ENCODE peak calls at places on chromosomes 11 and 22, in ten cellular contexts. One of them, this sample, is unnamed.

GRCh38 chr11:32437406-32438345 is 2.3 kb upstream of the WT1 start:
- DNase-seq in stomach: no peak
- DNase-seq in NCI-H748 treated with DMSO at 0.1 percent for 48 hours: no peak
- DNase-seq in fibroblast of pulmonary artery: no peak
- DNase-seq in ovary: peak; percentile 61
- DNase-seq in cardiac fibroblast: no peak
- DNase-seq in nucleus accumbens: no peak
- DNase-seq in breast epithelium: no peak
- DNase-seq in H7: peak; percentile 70
- DNase-seq in NCI-H1436: no peak
- DNase-seq in this sample: no peak

GRCh38 chr22:28600546-28601143 is 79.0 kb downstream of the TTC28 start:
- DNase-seq in stomach: no peak
- DNase-seq in NCI-H748 treated with DMSO at 0.1 percent for 48 hours: peak; percentile 42
- DNase-seq in fibroblast of pulmonary artery: peak; percentile 82
- DNase-seq in ovary: no peak
- DNase-seq in cardiac fibroblast: peak; percentile 79
- DNase-seq in nucleus accumbens: no peak
- DNase-seq in breast epithelium: no peak
- DNase-seq in H7: peak; percentile 10
- DNase-seq in NCI-H1436: peak; percentile 70
- DNase-seq in this sample: peak; percentile 27

GRCh38 chr22:44931077-44931540 is 78.7 kb downstream of the PHF21B start:
- DNase-seq in stomach: no peak
- DNase-seq in NCI-H748 treated with DMSO at 0.1 percent for 48 hours: no peak
- DNase-seq in fibroblast of pulmonary artery: peak; percentile 8
- DNase-seq in ovary: peak; percentile 70
- DNase-seq in cardiac fibroblast: peak; percentile 27
- DNase-seq in nucleus accumbens: no peak
- DNase-seq in breast epithelium: no peak
- DNase-seq in H7: no peak
- DNase-seq in NCI-H1436: no peak
- DNase-seq in this sample: no peak

GRCh38 chr11:122714484-122714883 is 59.0 kb downstream of the UBASH3B start:
- DNase-seq in stomach: no peak
- DNase-seq in NCI-H748 treated with DMSO at 0.1 percent for 48 hours: no peak
- DNase-seq in fibroblast of pulmonary artery: no peak
- DNase-seq in ovary: no peak
- DNase-seq in cardiac fibroblast: no peak
- DNase-seq in nucleus accumbens: no peak
- DNase-seq in breast epithelium: no peak
- DNase-seq in H7: no peak
- DNase-seq in NCI-H1436: no peak
- DNase-seq in this sample: no peak

GRCh38 chr11:844693-845644 is 2.3 kb downstream of the TSPAN4 start:
- DNase-seq in stomach: peak; percentile 77
- DNase-seq in NCI-H748 treated with DMSO at 0.1 percent for 48 hours: no peak
- DNase-seq in fibroblast of pulmonary artery: peak; percentile 96
- DNase-seq in ovary: peak; percentile 95
- DNase-seq in cardiac fibroblast: peak; percentile 99
- DNase-seq in nucleus accumbens: no peak
- DNase-seq in breast epithelium: peak; percentile 88
- DNase-seq in H7: peak; percentile 97
- DNase-seq in NCI-H1436: no peak
- DNase-seq in this sample: no peak

GRCh38 chr22:47583959-47584562 is 821.6 kb downstream of the TBC1D22A start:
- DNase-seq in stomach: no peak
- DNase-seq in NCI-H748 treated with DMSO at 0.1 percent for 48 hours: no peak
- DNase-seq in fibroblast of pulmonary artery: no peak
- DNase-seq in ovary: no peak
- DNase-seq in cardiac fibroblast: no peak
- DNase-seq in nucleus accumbens: no peak
- DNase-seq in breast epithelium: no peak
- DNase-seq in H7: no peak
- DNase-seq in NCI-H1436: no peak
- DNase-seq in this sample: no peak

GRCh38 chr11:67416416-67417335 is 1.2 kb downstream of the CARNS1 start:
- DNase-seq in stomach: peak; percentile 79
- DNase-seq in NCI-H748 treated with DMSO at 0.1 percent for 48 hours: peak; percentile 25
- DNase-seq in fibroblast of pulmonary artery: peak; percentile 41
- DNase-seq in ovary: no peak
- DNase-seq in cardiac fibroblast: peak; percentile 53
- DNase-seq in nucleus accumbens: no peak
- DNase-seq in breast epithelium: no peak
- DNase-seq in H7: no peak
- DNase-seq in NCI-H1436: peak; percentile 58
- DNase-seq in this sample: peak; percentile 78

GRCh38 chr22:32069579-32070372 is 26.7 kb downstream of the SLC5A1 start:
- DNase-seq in stomach: no peak
- DNase-seq in NCI-H748 treated with DMSO at 0.1 percent for 48 hours: no peak
- DNase-seq in fibroblast of pulmonary artery: no peak
- DNase-seq in ovary: no peak
- DNase-seq in cardiac fibroblast: no peak
- DNase-seq in nucleus accumbens: no peak
- DNase-seq in breast epithelium: no peak
- DNase-seq in H7: peak; percentile 17
- DNase-seq in NCI-H1436: no peak
- DNase-seq in this sample: no peak

GRCh38 chr11:64754919-64755662 is 4.7 kb downstream of the PYGM start:
- DNase-seq in stomach: no peak
- DNase-seq in NCI-H748 treated with DMSO at 0.1 percent for 48 hours: no peak
- DNase-seq in fibroblast of pulmonary artery: no peak
- DNase-seq in ovary: peak; percentile 13
- DNase-seq in cardiac fibroblast: no peak
- DNase-seq in nucleus accumbens: no peak
- DNase-seq in breast epithelium: peak; percentile 49
- DNase-seq in H7: no peak
- DNase-seq in NCI-H1436: no peak
- DNase-seq in this sample: no peak

GRCh38 chr11:32573228-32573627 is 10.4 kb upstream of the EIF3M start:
- DNase-seq in stomach: no peak
- DNase-seq in NCI-H748 treated with DMSO at 0.1 percent for 48 hours: no peak
- DNase-seq in fibroblast of pulmonary artery: no peak
- DNase-seq in ovary: no peak
- DNase-seq in cardiac fibroblast: no peak
- DNase-seq in nucleus accumbens: no peak
- DNase-seq in breast epithelium: no peak
- DNase-seq in H7: no peak
- DNase-seq in NCI-H1436: no peak
- DNase-seq in this sample: no peak

GRCh38 chr11:117180661-117181585 is 2.4 kb downstream of the SIDT2 start:
- DNase-seq in stomach: peak; percentile 87
- DNase-seq in NCI-H748 treated with DMSO at 0.1 percent for 48 hours: no peak
- DNase-seq in fibroblast of pulmonary artery: peak; percentile 81
- DNase-seq in ovary: peak; percentile 81
- DNase-seq in cardiac fibroblast: peak; percentile 86
- DNase-seq in nucleus accumbens: no peak
- DNase-seq in breast epithelium: peak; percentile 66
- DNase-seq in H7: peak; percentile 92
- DNase-seq in NCI-H1436: peak; percentile 60
- DNase-seq in this sample: peak; percentile 43

GRCh38 chr11:111510311-111510710 is 1.9 kb downstream of the BTG4 start:
- DNase-seq in stomach: no peak
- DNase-seq in NCI-H748 treated with DMSO at 0.1 percent for 48 hours: no peak
- DNase-seq in fibroblast of pulmonary artery: no peak
- DNase-seq in ovary: no peak
- DNase-seq in cardiac fibroblast: no peak
- DNase-seq in nucleus accumbens: no peak
- DNase-seq in breast epithelium: no peak
- DNase-seq in H7: no peak
- DNase-seq in NCI-H1436: no peak
- DNase-seq in this sample: no peak

GRCh38 chr11:36333897-36334296 is 37.8 kb downstream of the PRR5L start:
- DNase-seq in stomach: no peak
- DNase-seq in NCI-H748 treated with DMSO at 0.1 percent for 48 hours: no peak
- DNase-seq in fibroblast of pulmonary artery: peak; percentile 62
- DNase-seq in ovary: no peak
- DNase-seq in cardiac fibroblast: peak; percentile 51
- DNase-seq in nucleus accumbens: no peak
- DNase-seq in breast epithelium: no peak
- DNase-seq in H7: peak; percentile 29
- DNase-seq in NCI-H1436: no peak
- DNase-seq in this sample: no peak

This sample was measured in effector memory CD8-positive, alpha-beta T cell.